ENCODE peak calls at places on chromosomes 1 and 21, in seven cellular contexts. N, U, G, K, P, T and Z are unnamed samples.

GRCh38 chr1:234605983-234606730 is 3.8 kb downstream of the IRF2BP2 start:
- DNase-seq in T (no peak), G (peak), K (no peak), P (peak), N (peak), U (no peak), Z (no peak)

GRCh38 chr1:36464605-36465393 is 615 bp upstream of the MRPS15 start:
- DNase-seq in T (no peak), K (no peak), P (peak), N (no peak), U (no peak), G (no peak), Z (peak)

GRCh38 chr21:45013271-45013841 is 61.0 kb upstream of the ADARB1 start:
- DNase-seq in T (no peak), G (no peak), N (no peak), P (no peak), K (no peak), U (no peak), Z (no peak)

GRCh38 chr1:116667577-116668105 is at the start of gene IGSF3:
- DNase-seq in T (no peak), U (peak), K (peak), N (peak), P (peak), G (peak), Z (peak)

GRCh38 chr1:109089242-109090015 is 1.1 kb upstream of the TMEM167B start:
- DNase-seq in N (peak), T (no peak), G (peak), K (no peak), U (peak), P (peak), Z (peak)

GRCh38 chr1:114319480-114319879 is 165.8 kb upstream of the SYT6 start:
- DNase-seq in K (no peak), P (peak), G (no peak), U (no peak), T (no peak), N (no peak), Z (no peak)

GRCh38 chr1:101474039-101474665 is 237.3 kb downstream of the S1PR1 start:
- DNase-seq in T (no peak), U (no peak), K (no peak), G (peak), N (peak), P (no peak), Z (peak)

GRCh38 chr1:225445644-225446297 is 17.9 kb upstream of the LBR start:
- DNase-seq in P (no peak), K (peak), T (no peak), G (no peak), N (peak), U (no peak), Z (no peak)

GRCh38 chr21:17779486-17779885 is 39.7 kb downstream of the C21orf91 start:
- DNase-seq in G (no peak), N (no peak), K (no peak), P (no peak), T (no peak), U (no peak), Z (no peak)

GRCh38 chr21:17781524-17781923 is 37.6 kb downstream of the C21orf91 start:
- DNase-seq in K (no peak), U (no peak), T (no peak), G (no peak), P (no peak), N (no peak), Z (no peak)

GRCh38 chr21:17777321-17777720 is 41.8 kb downstream of the C21orf91 start:
- DNase-seq in U (no peak), K (no peak), N (peak), P (no peak), T (no peak), G (peak), Z (no peak)

GRCh38 chr21:17780539-17780938 is 38.6 kb downstream of the C21orf91 start:
- DNase-seq in K (no peak), T (no peak), N (peak), U (no peak), G (no peak), P (no peak), Z (no peak)

GRCh38 chr21:17775431-17776126 is 43.6 kb downstream of the C21orf91 start:
- DNase-seq in P (no peak), G (no peak), U (no peak), K (no peak), N (no peak), T (no peak), Z (no peak)
- TF ChIP-seq POLR2A in P (no peak), G (no peak), U (no peak), K (no peak), N (no peak), T (no peak), Z (no peak)

GRCh38 chr1:2049517-2050481 is at the start of gene PRKCZ:
- DNase-seq in K (peak), P (no peak), G (no peak), N (no peak), U (peak), T (peak), Z (no peak)
- TF ChIP-seq POLR2A in K (no peak), P (no peak), G (no peak), N (no peak), U (no peak), T (no peak), Z (no peak)

DNA sequence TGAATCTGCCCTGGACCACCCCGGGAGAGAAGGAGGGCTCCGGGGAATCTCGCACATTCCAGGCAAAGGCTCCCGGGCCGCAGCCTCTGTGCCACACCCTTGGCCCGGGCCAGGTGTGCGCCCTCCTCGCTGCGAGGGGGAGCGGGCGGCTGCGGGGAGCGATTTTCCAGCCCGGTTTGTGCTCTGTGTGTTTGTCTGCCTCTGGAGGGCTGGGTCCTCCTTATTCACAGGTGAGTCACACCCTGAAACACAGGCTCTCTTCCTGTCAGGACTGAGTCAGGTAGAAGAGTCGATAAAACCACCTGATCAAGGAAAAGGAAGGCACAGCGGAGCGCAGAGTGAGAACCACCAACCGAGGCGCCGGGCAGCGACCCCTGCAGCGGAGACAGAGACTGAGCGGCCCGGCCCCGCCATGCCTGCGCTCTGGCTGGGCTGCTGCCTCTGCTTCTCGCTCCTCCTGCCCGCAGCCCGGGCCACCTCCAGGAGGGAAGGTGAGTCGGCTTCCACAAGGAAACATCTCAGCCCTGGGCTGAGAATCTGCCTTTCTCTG is at the start of gene LAMC2:
- DNase-seq in U (peak), T (no peak), P (peak), N (peak), K (peak), G (no peak), Z (peak)
- TF ChIP-seq POLR2A in U (no peak), T (no peak), P (no peak), N (no peak), K (no peak), G (no peak), Z (peak)

GRCh38 chr1:23421752-23422312 is 2.7 kb downstream of the TCEA3 start:
- DNase-seq in U (no peak), N (no peak), K (peak), T (no peak), G (no peak), P (peak), Z (no peak)

GRCh38 chr1:23424171-23424959 is at the start of gene TCEA3:
- DNase-seq in T (no peak), G (no peak), K (peak), P (no peak), N (no peak), U (peak), Z (no peak)

GRCh38 chr1:23422313-23422877 is 2.2 kb downstream of the TCEA3 start:
- DNase-seq in G (peak), N (peak), U (peak), K (peak), P (peak), T (no peak), Z (peak)

GRCh38 chr1:23422955-23423354 is 1.6 kb downstream of the TCEA3 start:
- DNase-seq in K (no peak), U (peak), T (no peak), N (no peak), G (no peak), P (no peak), Z (no peak)

DNA sequence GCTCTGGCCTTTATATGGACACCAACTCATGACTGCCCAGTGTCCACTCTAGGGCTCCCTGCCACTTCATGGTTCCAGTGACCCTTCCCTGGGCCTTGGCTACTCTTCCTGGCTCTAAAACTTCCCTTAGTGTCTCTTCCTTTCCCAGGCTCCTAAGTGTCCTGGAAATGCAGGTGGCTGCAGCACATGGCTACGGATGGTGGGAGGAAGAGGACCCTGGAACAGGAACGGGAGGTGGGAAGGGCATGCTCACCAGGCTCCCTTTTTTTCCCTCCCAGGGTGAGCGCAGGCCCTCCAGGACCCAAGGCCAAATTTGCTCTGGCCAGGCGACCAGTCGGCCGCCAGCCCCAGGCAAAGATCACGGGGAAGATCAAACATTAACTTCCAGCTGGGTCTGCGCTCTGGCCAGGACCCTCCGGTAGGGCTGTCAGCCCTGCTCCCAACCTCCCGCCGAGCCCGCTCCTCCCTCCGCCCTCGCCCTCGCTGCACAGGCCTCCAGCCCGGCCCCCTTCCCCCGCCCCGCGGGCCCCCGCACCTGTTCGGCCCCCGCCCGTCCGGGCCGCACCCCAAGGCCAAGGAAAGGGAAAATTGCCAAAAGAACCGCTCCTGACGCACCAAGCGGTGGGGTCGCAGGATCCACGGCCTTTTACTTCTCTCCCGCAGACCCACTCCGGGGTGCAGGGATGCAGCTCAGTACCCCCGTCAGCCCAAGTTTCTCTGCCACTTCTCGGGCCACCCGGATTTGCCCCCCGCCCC is 955 bp downstream of the TCEA3 start:
- DNase-seq in T (no peak), P (no peak), G (no peak), U (peak), N (no peak), K (peak), Z (no peak)
- TF ChIP-seq POLR2A in T (no peak), P (no peak), G (no peak), U (no peak), N (no peak), K (no peak), Z (no peak)

DNA sequence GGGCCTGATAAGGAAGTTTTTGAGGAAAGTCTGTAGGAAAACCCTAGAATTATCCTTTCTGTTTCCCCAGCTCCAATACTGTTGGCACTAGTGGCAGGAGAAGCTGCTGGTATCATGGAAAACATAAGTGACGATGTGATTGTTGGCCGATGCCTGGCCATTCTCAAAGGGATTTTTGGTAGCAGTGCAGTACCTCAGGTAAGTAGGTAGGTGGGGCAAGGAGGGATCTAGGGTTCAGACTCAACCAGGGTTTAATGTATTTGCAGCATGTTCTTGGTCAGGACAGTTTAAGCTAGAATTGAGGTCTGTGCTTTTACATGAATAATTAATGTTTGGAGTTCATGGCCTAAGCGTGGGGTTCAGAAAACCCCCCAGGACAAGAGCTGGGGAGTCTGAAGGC is 62.1 kb downstream of the KDM1A start:
- DNase-seq in T (no peak), G (no peak), P (no peak), U (no peak), K (no peak), N (no peak), Z (no peak)
- TF ChIP-seq POLR2A in T (no peak), G (no peak), P (no peak), U (no peak), K (no peak), N (no peak), Z (no peak)

GRCh38 chr1:33342041-33342723 is 21.3 kb upstream of the A3GALT2 start:
- DNase-seq in T (no peak), K (peak), U (peak), N (peak), P (peak), G (no peak), Z (peak)

GRCh38 chr1:33341190-33341589 is 20.3 kb upstream of the A3GALT2 start:
- DNase-seq in K (no peak), T (no peak), U (no peak), N (no peak), P (no peak), G (no peak), Z (no peak)

GRCh38 chr1:33346921-33347649 is 26.2 kb upstream of the A3GALT2 start:
- DNase-seq in U (no peak), G (no peak), N (peak), P (peak), K (peak), T (no peak), Z (peak)

GRCh38 chr1:33344896-33345295 is 24.0 kb upstream of the A3GALT2 start:
- DNase-seq in P (no peak), G (no peak), T (no peak), K (no peak), U (no peak), N (no peak), Z (no peak)

DNA sequence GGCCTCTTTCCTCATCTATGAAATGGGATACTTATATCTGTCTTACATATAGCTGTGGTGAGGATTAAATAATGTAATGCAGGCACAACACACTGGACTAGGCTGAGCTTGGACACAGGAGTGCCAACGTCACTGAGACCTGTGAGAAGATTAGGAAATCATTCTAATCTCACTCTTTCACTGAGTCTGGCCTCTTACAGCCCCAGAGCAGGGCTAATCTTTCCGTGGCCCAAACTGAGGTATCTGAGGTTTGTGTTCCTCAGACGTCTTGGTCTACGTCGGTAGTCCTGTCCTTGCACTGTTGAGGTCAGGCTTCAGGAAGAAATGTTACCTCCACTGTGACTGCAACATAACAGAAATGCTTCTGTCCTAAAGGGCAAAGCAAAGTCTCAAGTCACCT is 22.6 kb upstream of the A3GALT2 start:
- DNase-seq in K (no peak), U (no peak), N (no peak), G (no peak), T (no peak), P (no peak), Z (no peak)
- TF ChIP-seq POLR2A in K (no peak), U (no peak), N (no peak), G (no peak), T (no peak), P (no peak), Z (no peak)